ENCODE peak calls at places on chromosome 9, in ten cellular contexts. One of them, this sample, is unnamed.

GRCh38 chr9:83296123-83296522 is 233.2 kb upstream of the RASEF start:
- DNase-seq in transverse colon: no peak
- DNase-seq in stomach: no peak
- DNase-seq in sigmoid colon: no peak
- DNase-seq in HL-60: no peak
- DNase-seq in prostate gland: no peak
- DNase-seq in GM12878: no peak
- DNase-seq in SK-N-SH: no peak
- DNase-seq in GM23338: peak; percentile 21
- DNase-seq in endothelial cell of umbilical vein: no peak
- DNase-seq in this sample: no peak

GRCh38 chr9:112443200-112443599 is 43.4 kb upstream of the KIAA1958 start:
- DNase-seq in GM12878: no peak
- DNase-seq in stomach: no peak
- DNase-seq in prostate gland: no peak
- DNase-seq in transverse colon: no peak
- DNase-seq in sigmoid colon: no peak
- DNase-seq in SK-N-SH: no peak
- DNase-seq in endothelial cell of umbilical vein: peak; percentile 39
- DNase-seq in GM23338: peak; percentile 45
- DNase-seq in HL-60: peak; percentile 33
- DNase-seq in this sample: no peak

GRCh38 chr9:121331992-121332685 is 37.9 kb downstream of the STOM start:
- DNase-seq in HL-60: no peak
- DNase-seq in GM12878: no peak
- DNase-seq in SK-N-SH: no peak
- DNase-seq in transverse colon: no peak
- DNase-seq in sigmoid colon: peak; percentile 66
- DNase-seq in stomach: no peak
- DNase-seq in prostate gland: no peak
- DNase-seq in endothelial cell of umbilical vein: peak; percentile 36
- DNase-seq in GM23338: peak; percentile 22
- DNase-seq in this sample: no peak

GRCh38 chr9:73006986-73007385 is 54.1 kb upstream of the ALDH1A1 start:
- DNase-seq in endothelial cell of umbilical vein: peak; percentile 50
- DNase-seq in GM12878: no peak
- DNase-seq in HL-60: no peak
- DNase-seq in GM23338: no peak
- DNase-seq in prostate gland: no peak
- DNase-seq in SK-N-SH: no peak
- DNase-seq in stomach: no peak
- DNase-seq in sigmoid colon: no peak
- DNase-seq in transverse colon: no peak
- DNase-seq in this sample: no peak

GRCh38 chr9:76528642-76529190 is 69.7 kb downstream of the GCNT1 start:
- DNase-seq in HL-60: no peak
- DNase-seq in sigmoid colon: no peak
- DNase-seq in prostate gland: no peak
- DNase-seq in stomach: no peak
- DNase-seq in endothelial cell of umbilical vein: no peak
- DNase-seq in transverse colon: no peak
- DNase-seq in GM12878: no peak
- DNase-seq in GM23338: no peak
- DNase-seq in SK-N-SH: no peak
- DNase-seq in this sample: no peak

GRCh38 chr9:20997503-20998076 is 33.9 kb downstream of the HACD4 start:
- DNase-seq in endothelial cell of umbilical vein: no peak
- DNase-seq in HL-60: peak; percentile 5
- DNase-seq in sigmoid colon: no peak
- DNase-seq in stomach: no peak
- DNase-seq in GM12878: peak; percentile 47
- DNase-seq in transverse colon: no peak
- DNase-seq in prostate gland: no peak
- DNase-seq in SK-N-SH: no peak
- DNase-seq in GM23338: no peak
- DNase-seq in this sample: no peak

GRCh38 chr9:14258156-14258555 is 55.8 kb downstream of the NFIB start:
- DNase-seq in SK-N-SH: no peak
- DNase-seq in GM12878: no peak
- DNase-seq in GM23338: no peak
- DNase-seq in HL-60: no peak
- DNase-seq in prostate gland: no peak
- DNase-seq in transverse colon: no peak
- DNase-seq in endothelial cell of umbilical vein: no peak
- DNase-seq in sigmoid colon: no peak
- DNase-seq in stomach: no peak
- DNase-seq in this sample: no peak

GRCh38 chr9:78618735-78619134 is 321.8 kb downstream of the PSAT1 start:
- DNase-seq in GM23338: peak; percentile 23
- DNase-seq in endothelial cell of umbilical vein: no peak
- DNase-seq in sigmoid colon: no peak
- DNase-seq in SK-N-SH: no peak
- DNase-seq in stomach: no peak
- DNase-seq in GM12878: no peak
- DNase-seq in transverse colon: no peak
- DNase-seq in HL-60: no peak
- DNase-seq in prostate gland: no peak
- DNase-seq in this sample: no peak

DNA sequence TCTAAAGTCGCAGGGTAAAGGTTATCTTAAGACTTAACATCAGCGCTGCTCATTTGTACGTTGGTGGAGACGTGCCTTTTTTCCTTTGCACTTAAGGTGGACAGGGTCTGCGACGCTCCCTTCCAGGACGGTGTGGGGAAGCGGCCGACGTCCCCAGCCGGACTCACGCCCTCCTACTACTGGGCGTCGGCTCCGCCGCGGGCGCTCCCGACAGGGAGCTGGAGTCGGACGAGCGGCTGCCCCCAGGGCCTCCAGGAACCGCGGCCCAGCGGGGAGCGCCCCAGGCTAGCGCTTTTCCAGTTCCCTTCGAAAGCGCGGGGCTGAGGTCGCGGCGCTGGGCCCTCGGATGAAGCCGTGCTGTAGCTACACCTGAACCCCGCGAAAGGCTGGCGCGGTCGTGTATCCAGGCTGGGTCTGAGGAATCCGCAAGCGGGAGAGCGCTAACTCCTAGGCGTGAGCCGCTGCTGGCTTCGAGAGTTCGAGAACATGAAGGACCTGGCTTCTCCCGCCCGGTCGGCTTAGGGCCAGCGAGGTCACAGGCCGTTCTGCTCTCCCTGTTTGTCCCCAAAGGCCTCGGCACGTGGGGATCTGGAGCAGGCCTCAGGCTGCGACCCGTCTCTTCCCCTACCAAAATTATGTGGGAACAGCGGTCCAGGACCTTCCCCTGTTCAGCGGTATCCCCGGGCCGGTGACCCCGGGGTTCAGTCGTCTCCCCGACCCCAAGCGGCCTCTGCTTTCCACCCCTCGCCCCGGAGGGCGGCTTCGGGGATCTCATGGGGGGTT is 3.8 kb upstream of the DMRT3 start:
- DNase-seq in HL-60: no peak
- DNase-seq in GM23338: peak; percentile 60
- DNase-seq in endothelial cell of umbilical vein: no peak
- DNase-seq in sigmoid colon: no peak
- DNase-seq in prostate gland: no peak
- DNase-seq in stomach: no peak
- DNase-seq in transverse colon: no peak
- DNase-seq in GM12878: no peak
- DNase-seq in SK-N-SH: peak; percentile 27
- DNase-seq in this sample: no peak
- H3K4me3 ChIP-seq in HL-60: no peak overlapping the region
- H3K4me3 ChIP-seq in GM23338: peak overlapping the region; percentile 70
- H3K4me3 ChIP-seq in endothelial cell of umbilical vein: no peak overlapping the region
- H3K4me3 ChIP-seq in sigmoid colon: peak overlapping the region; percentile 41
- H3K4me3 ChIP-seq in prostate gland: no peak overlapping the region
- H3K4me3 ChIP-seq in stomach: peak overlapping the region; percentile 42
- H3K4me3 ChIP-seq in transverse colon: peak overlapping the region; percentile 51
- H3K4me3 ChIP-seq in GM12878: no peak overlapping the region
- H3K4me3 ChIP-seq in SK-N-SH: no peak overlapping the region
- H3K4me3 ChIP-seq in this sample: no peak overlapping the region

GRCh38 chr9:91746357-91746756 is 203.7 kb downstream of the ROR2 start:
- DNase-seq in SK-N-SH: no peak
- DNase-seq in GM23338: no peak
- DNase-seq in stomach: no peak
- DNase-seq in GM12878: no peak
- DNase-seq in transverse colon: no peak
- DNase-seq in sigmoid colon: no peak
- DNase-seq in prostate gland: no peak
- DNase-seq in HL-60: no peak
- DNase-seq in endothelial cell of umbilical vein: no peak
- DNase-seq in this sample: no peak

GRCh38 chr9:91751922-91752321 is 198.1 kb downstream of the ROR2 start:
- DNase-seq in GM12878: no peak
- DNase-seq in sigmoid colon: no peak
- DNase-seq in HL-60: no peak
- DNase-seq in prostate gland: no peak
- DNase-seq in SK-N-SH: no peak
- DNase-seq in endothelial cell of umbilical vein: no peak
- DNase-seq in stomach: no peak
- DNase-seq in transverse colon: no peak
- DNase-seq in GM23338: no peak
- DNase-seq in this sample: no peak

GRCh38 chr9:91750343-91750742 is 199.7 kb downstream of the ROR2 start:
- DNase-seq in prostate gland: no peak
- DNase-seq in stomach: no peak
- DNase-seq in SK-N-SH: peak; percentile 58
- DNase-seq in HL-60: no peak
- DNase-seq in endothelial cell of umbilical vein: no peak
- DNase-seq in GM12878: no peak
- DNase-seq in sigmoid colon: no peak
- DNase-seq in GM23338: no peak
- DNase-seq in transverse colon: no peak
- DNase-seq in this sample: no peak

GRCh38 chr9:91744114-91744513 is 205.9 kb downstream of the ROR2 start:
- DNase-seq in HL-60: no peak
- DNase-seq in sigmoid colon: no peak
- DNase-seq in GM12878: no peak
- DNase-seq in GM23338: no peak
- DNase-seq in stomach: no peak
- DNase-seq in endothelial cell of umbilical vein: no peak
- DNase-seq in SK-N-SH: no peak
- DNase-seq in transverse colon: no peak
- DNase-seq in prostate gland: no peak
- DNase-seq in this sample: no peak

DNA sequence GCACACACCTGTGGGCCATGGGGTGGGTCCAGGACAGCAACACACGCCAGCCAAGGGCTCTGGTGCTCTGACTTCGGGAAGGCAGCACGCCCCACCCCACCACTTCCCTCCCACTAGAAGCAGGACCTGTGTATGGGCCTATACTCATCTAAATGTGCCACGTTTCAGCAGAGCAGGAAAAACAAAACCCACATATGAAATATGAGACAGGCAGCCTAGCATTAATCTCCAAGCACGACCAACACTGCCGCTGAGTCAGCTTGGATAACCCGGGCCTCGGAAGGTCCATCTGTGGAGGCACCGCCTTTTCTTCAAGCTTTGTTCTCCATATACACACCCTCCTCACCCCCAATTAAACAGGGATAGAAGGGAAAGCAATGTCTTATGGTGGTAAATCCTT is 203.1 kb downstream of the ROR2 start:
- DNase-seq in GM12878: no peak
- DNase-seq in HL-60: no peak
- DNase-seq in transverse colon: no peak
- DNase-seq in endothelial cell of umbilical vein: no peak
- DNase-seq in prostate gland: no peak
- DNase-seq in stomach: no peak
- DNase-seq in GM23338: no peak
- DNase-seq in sigmoid colon: no peak
- DNase-seq in SK-N-SH: no peak
- DNase-seq in this sample: no peak
- H3K27ac ChIP-seq in GM12878: no peak overlapping the region
- H3K27ac ChIP-seq in HL-60: no peak overlapping the region
- H3K27ac ChIP-seq in transverse colon: no peak overlapping the region
- H3K27ac ChIP-seq in endothelial cell of umbilical vein: no peak overlapping the region
- H3K27ac ChIP-seq in prostate gland: no peak overlapping the region
- H3K27ac ChIP-seq in stomach: no peak overlapping the region
- H3K27ac ChIP-seq in GM23338: no peak overlapping the region
- H3K27ac ChIP-seq in sigmoid colon: no peak overlapping the region
- H3K27ac ChIP-seq in SK-N-SH: no peak overlapping the region
- H3K27ac ChIP-seq in this sample: no peak overlapping the region

GRCh38 chr9:134034215-134035040 is 9.1 kb downstream of the BRD3OS start:
- DNase-seq in stomach: no peak
- DNase-seq in GM23338: no peak
- DNase-seq in endothelial cell of umbilical vein: no peak
- DNase-seq in HL-60: no peak
- DNase-seq in SK-N-SH: no peak
- DNase-seq in GM12878: no peak
- DNase-seq in sigmoid colon: peak; percentile 33
- DNase-seq in prostate gland: no peak
- DNase-seq in transverse colon: no peak
- DNase-seq in this sample: no peak

GRCh38 chr9:134032456-134033222 is 7.4 kb downstream of the BRD3OS start:
- DNase-seq in transverse colon: no peak
- DNase-seq in GM12878: no peak
- DNase-seq in SK-N-SH: no peak
- DNase-seq in endothelial cell of umbilical vein: no peak
- DNase-seq in GM23338: no peak
- DNase-seq in stomach: no peak
- DNase-seq in sigmoid colon: peak; percentile 57
- DNase-seq in HL-60: no peak
- DNase-seq in prostate gland: no peak
- DNase-seq in this sample: no peak

GRCh38 chr9:134033516-134034214 is 8.4 kb downstream of the BRD3OS start:
- DNase-seq in GM12878: no peak
- DNase-seq in GM23338: no peak
- DNase-seq in stomach: no peak
- DNase-seq in prostate gland: no peak
- DNase-seq in sigmoid colon: peak; percentile 52
- DNase-seq in endothelial cell of umbilical vein: no peak
- DNase-seq in transverse colon: no peak
- DNase-seq in HL-60: no peak
- DNase-seq in SK-N-SH: no peak
- DNase-seq in this sample: no peak

GRCh38 chr9:134036130-134036529 is 10.8 kb downstream of the BRD3OS start:
- DNase-seq in SK-N-SH: no peak
- DNase-seq in endothelial cell of umbilical vein: no peak
- DNase-seq in sigmoid colon: peak; percentile 52
- DNase-seq in GM23338: no peak
- DNase-seq in HL-60: no peak
- DNase-seq in stomach: no peak
- DNase-seq in transverse colon: no peak
- DNase-seq in GM12878: no peak
- DNase-seq in prostate gland: no peak
- DNase-seq in this sample: no peak

DNA sequence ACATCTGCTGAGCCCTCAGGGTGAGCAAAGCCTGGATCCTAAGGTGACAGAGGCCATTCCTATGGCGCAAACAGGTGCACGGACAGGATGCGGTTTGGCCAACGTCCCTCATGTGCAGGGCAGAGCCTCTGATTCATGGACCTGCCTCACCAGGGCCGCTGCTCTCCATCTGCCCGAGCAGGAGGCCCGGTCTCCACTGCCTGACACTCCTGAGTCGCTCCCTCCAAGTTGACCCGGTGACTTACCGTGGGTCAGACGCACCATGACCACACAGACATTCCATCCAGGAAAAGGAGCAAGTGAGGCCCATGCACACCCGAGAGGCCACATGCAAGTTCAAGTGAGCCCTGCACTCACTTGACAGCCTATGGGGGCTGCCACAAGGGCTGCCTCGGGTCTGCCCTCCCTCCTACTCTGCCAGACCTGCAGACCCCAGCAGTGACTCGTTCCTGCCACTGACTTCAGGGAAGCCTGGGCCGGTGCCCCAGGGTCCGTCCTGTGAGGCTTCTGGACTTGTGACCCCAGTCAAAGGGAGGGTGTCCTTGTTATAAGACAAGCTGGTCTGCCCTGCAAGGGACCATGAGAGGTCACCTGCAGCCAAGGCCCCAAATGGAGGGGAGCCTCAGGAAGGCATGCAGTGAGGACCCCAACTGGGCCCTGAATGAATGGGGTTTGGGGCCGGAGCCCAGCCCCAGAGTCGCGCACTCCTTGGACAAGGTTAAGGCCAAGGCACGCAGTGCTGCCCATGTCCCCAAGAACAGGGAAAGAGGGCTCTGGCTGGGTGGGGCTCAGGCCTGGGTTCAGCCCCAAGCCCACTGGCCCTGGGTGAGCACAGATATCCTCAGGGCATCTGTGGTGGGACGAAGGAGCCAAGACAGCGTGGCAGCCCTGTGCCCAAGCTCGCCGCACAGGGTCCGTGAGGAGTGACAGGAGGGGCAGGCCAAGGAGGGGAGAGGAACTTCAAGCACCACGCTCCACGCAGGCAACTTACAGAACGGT is 10.1 kb downstream of the BRD3OS start:
- DNase-seq in HL-60: no peak
- DNase-seq in prostate gland: no peak
- DNase-seq in stomach: no peak
- DNase-seq in endothelial cell of umbilical vein: no peak
- DNase-seq in GM12878: no peak
- DNase-seq in GM23338: no peak
- DNase-seq in SK-N-SH: no peak
- DNase-seq in sigmoid colon: peak; percentile 53
- DNase-seq in transverse colon: no peak
- DNase-seq in this sample: no peak
- TF ChIP-seq POLR2AphosphoS5 in HL-60: no peak
- TF ChIP-seq POLR2AphosphoS5 in prostate gland: no peak
- TF ChIP-seq POLR2AphosphoS5 in stomach: no peak
- TF ChIP-seq POLR2AphosphoS5 in endothelial cell of umbilical vein: no peak
- TF ChIP-seq POLR2AphosphoS5 in GM12878: no peak
- TF ChIP-seq POLR2AphosphoS5 in GM23338: no peak
- TF ChIP-seq POLR2AphosphoS5 in SK-N-SH: no peak
- TF ChIP-seq POLR2AphosphoS5 in sigmoid colon: no peak
- TF ChIP-seq POLR2AphosphoS5 in transverse colon: no peak
- TF ChIP-seq POLR2AphosphoS5 in this sample: no peak

GRCh38 chr9:135221951-135222631 is 134.6 kb downstream of the OLFM1 start:
- DNase-seq in stomach: no peak
- DNase-seq in prostate gland: no peak
- DNase-seq in transverse colon: no peak
- DNase-seq in SK-N-SH: peak; percentile 68
- DNase-seq in HL-60: no peak
- DNase-seq in GM12878: no peak
- DNase-seq in GM23338: peak; percentile 60
- DNase-seq in endothelial cell of umbilical vein: no peak
- DNase-seq in sigmoid colon: peak; percentile 50
- DNase-seq in this sample: no peak

GRCh38 chr9:135220601-135221575 is 133.4 kb downstream of the OLFM1 start:
- DNase-seq in GM12878: no peak
- DNase-seq in stomach: no peak
- DNase-seq in SK-N-SH: no peak
- DNase-seq in GM23338: no peak
- DNase-seq in prostate gland: no peak
- DNase-seq in sigmoid colon: peak; percentile 43
- DNase-seq in HL-60: no peak
- DNase-seq in transverse colon: peak; percentile 2
- DNase-seq in endothelial cell of umbilical vein: no peak
- DNase-seq in this sample: no peak

GRCh38 chr9:135219676-135220600 is 132.5 kb downstream of the OLFM1 start:
- DNase-seq in HL-60: no peak
- DNase-seq in GM23338: no peak
- DNase-seq in GM12878: no peak
- DNase-seq in endothelial cell of umbilical vein: no peak
- DNase-seq in transverse colon: peak; percentile 3
- DNase-seq in stomach: no peak
- DNase-seq in prostate gland: no peak
- DNase-seq in sigmoid colon: peak; percentile 52
- DNase-seq in SK-N-SH: no peak
- DNase-seq in this sample: no peak

GRCh38 chr9:135222991-135223760 is 135.7 kb downstream of the OLFM1 start:
- DNase-seq in GM12878: no peak
- DNase-seq in transverse colon: no peak
- DNase-seq in prostate gland: no peak
- DNase-seq in sigmoid colon: peak; percentile 40
- DNase-seq in SK-N-SH: no peak
- DNase-seq in GM23338: no peak
- DNase-seq in endothelial cell of umbilical vein: no peak
- DNase-seq in stomach: no peak
- DNase-seq in HL-60: no peak
- DNase-seq in this sample: no peak

DNA sequence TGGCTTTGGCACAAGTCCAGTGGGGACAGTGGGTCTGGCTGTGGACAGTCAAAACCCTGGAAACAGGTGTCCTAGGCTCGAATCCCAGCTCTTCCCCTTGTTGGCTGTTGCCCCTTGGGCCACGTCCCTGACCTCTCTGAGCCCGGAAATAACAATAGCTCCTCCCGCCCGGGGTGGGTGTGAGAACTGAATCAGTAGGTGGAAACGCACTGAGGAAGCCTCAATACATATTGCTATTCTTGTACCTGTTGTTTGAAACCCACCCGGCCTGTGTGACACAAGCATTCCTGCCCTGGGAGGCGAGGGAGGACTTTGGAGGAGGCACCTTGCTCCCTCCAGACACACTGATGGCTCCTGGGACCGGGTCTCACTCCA is 134.1 kb downstream of the OLFM1 start:
- DNase-seq in sigmoid colon: peak; percentile 52
- DNase-seq in GM23338: no peak
- DNase-seq in SK-N-SH: no peak
- DNase-seq in GM12878: no peak
- DNase-seq in HL-60: no peak
- DNase-seq in transverse colon: no peak
- DNase-seq in stomach: no peak
- DNase-seq in endothelial cell of umbilical vein: no peak
- DNase-seq in prostate gland: no peak
- DNase-seq in this sample: no peak
- H3K4me3 ChIP-seq in sigmoid colon: no peak overlapping the region
- H3K4me3 ChIP-seq in GM23338: no peak overlapping the region
- H3K4me3 ChIP-seq in SK-N-SH: no peak overlapping the region
- H3K4me3 ChIP-seq in GM12878: no peak overlapping the region
- H3K4me3 ChIP-seq in HL-60: no peak overlapping the region
- H3K4me3 ChIP-seq in transverse colon: no peak overlapping the region
- H3K4me3 ChIP-seq in stomach: no peak overlapping the region
- H3K4me3 ChIP-seq in endothelial cell of umbilical vein: no peak overlapping the region
- H3K4me3 ChIP-seq in prostate gland: no peak overlapping the region
- H3K4me3 ChIP-seq in this sample: no peak overlapping the region